ENCODE peak calls at places on chromosomes 3 and 15, in four cellular contexts. H, M, X and J are unnamed samples.

GRCh38 chr3:147311716-147312115 is 94.6 kb downstream of the ZIC4 start:
- DNase-seq in H (no peak), M (no peak), X (no peak), J (no peak)

GRCh38 chr15:70856884-70857546 is 3.1 kb upstream of the LARP6 start:
- DNase-seq in M (no peak), H (no peak), X (no peak), J (no peak)

GRCh38 chr15:76340198-76340801 is 3.7 kb downstream of the ISL2 start:
- DNase-seq in M (no peak), H (no peak), X (no peak), J (no peak)

GRCh38 chr3:122940628-122941086 is 86.9 kb downstream of the SEMA5B start:
- DNase-seq in H (no peak), X (no peak), M (no peak), J (no peak)

GRCh38 chr15:62482715-62483429 is 317.8 kb upstream of the C2CD4B start:
- DNase-seq in M (no peak), H (no peak), X (no peak), J (peak)

GRCh38 chr3:180280601-180281000 is 243.9 kb upstream of the PEX5L start:
- DNase-seq in M (no peak), X (no peak), H (no peak), J (no peak)

GRCh38 chr15:83163032-83163431 is 44.6 kb downstream of the HDGFL3 start:
- DNase-seq in H (no peak), M (no peak), X (no peak), J (peak)

GRCh38 chr15:100355342-100355741 is 13.6 kb upstream of the ADAMTS17 start:
- DNase-seq in M (no peak), X (no peak), H (no peak), J (no peak)

GRCh38 chr15:34341922-34342736 is 807 bp downstream of the NOP10 start:
- DNase-seq in H (no peak), X (no peak), M (no peak), J (no peak)

GRCh38 chr15:62453356-62453755 is 288.3 kb upstream of the C2CD4B start:
- DNase-seq in M (no peak), H (no peak), X (no peak), J (no peak)

GRCh38 chr3:23915537-23916108 is 1.2 kb downstream of the NKIRAS1 start:
- DNase-seq in H (peak), M (no peak), X (no peak), J (no peak)

GRCh38 chr15:88391006-88391405 is 76.2 kb downstream of the MRPL46 start:
- DNase-seq in H (no peak), X (no peak), M (no peak), J (no peak)